ENCODE peak calls at places on chromosomes 4 and X, in five cellular contexts. N, Y, O, Z and M are unnamed samples.

GRCh38 chr4:7043521-7044414 is 596 bp downstream of the TADA2B start:
- DNase-seq in O (peak), Z (peak), Y (no peak), N (no peak), M (no peak)

GRCh38 chr4:86223472-86223871 is 136.4 kb downstream of the MAPK10 start:
- DNase-seq in O (no peak), Z (peak), Y (peak), N (peak), M (no peak)

GRCh38 chr4:100417565-100417964 is 100.3 kb downstream of the EMCN start:
- DNase-seq in O (no peak), Y (no peak), N (no peak), Z (no peak), M (no peak)

GRCh38 chr4:10164877-10165283 is 48.3 kb upstream of the WDR1 start:
- DNase-seq in Y (peak), N (peak), Z (peak), O (no peak), M (no peak)

GRCh38 chr4:10096201-10096975 is 20.2 kb downstream of the WDR1 start:
- DNase-seq in Z (peak), O (no peak), N (no peak), Y (peak), M (no peak)

GRCh38 chrX:9578083-9578779 is 113.4 kb downstream of the TBL1X start:
- DNase-seq in O (no peak), Z (no peak), Y (no peak), N (no peak), M (no peak)

GRCh38 chrX:111100191-111100590 is 4.2 kb downstream of the PAK3 start:
- DNase-seq in O (no peak), Y (peak), N (peak), Z (no peak), M (no peak)

GRCh38 chrX:44876076-44876475 is 3.1 kb downstream of the KDM6A start:
- DNase-seq in Z (peak), O (no peak), N (no peak), Y (no peak), M (no peak)

GRCh38 chrX:118795528-118795927 is 28.1 kb upstream of the ZCCHC12 start:
- DNase-seq in Z (peak), O (no peak), N (no peak), Y (no peak), M (no peak)

GRCh38 chr4:37891221-37892159 is 606 bp downstream of the TBC1D1 start:
- DNase-seq in N (no peak), O (no peak), Y (no peak), Z (peak), M (no peak)

GRCh38 chr4:73853246-73853704 is at the start of gene PF4V1:
- DNase-seq in Z (peak), O (peak), Y (no peak), N (no peak), M (no peak)

GRCh38 chr4:113821851-113822250 is 60.3 kb upstream of the CAMK2D start:
- DNase-seq in Y (no peak), Z (no peak), O (no peak), N (no peak), M (no peak)

GRCh38 chr4:169089004-169089403 is 78.9 kb upstream of the CBR4 start:
- DNase-seq in N (no peak), Z (no peak), O (no peak), Y (no peak), M (no peak)

GRCh38 chr4:2783790-2784189 is 9.1 kb upstream of the SH3BP2 start:
- DNase-seq in N (no peak), Y (no peak), Z (no peak), O (no peak), M (no peak)

GRCh38 chr4:77465271-77465670 is 140.3 kb upstream of the CXCL13 start:
- DNase-seq in Y (no peak), O (no peak), Z (no peak), N (no peak), M (no peak)

GRCh38 chr4:145390566-145390965 is 91.1 kb upstream of the SMAD1 start:
- DNase-seq in Y (no peak), O (no peak), Z (no peak), N (no peak), M (no peak)

GRCh38 chr4:15132739-15133138 is 130.5 kb downstream of the CPEB2 start:
- DNase-seq in O (no peak), Y (no peak), Z (peak), N (no peak), M (no peak)

GRCh38 chr4:77177196-77177595 is 20.2 kb downstream of the CCNG2 start:
- DNase-seq in Z (no peak), Y (no peak), N (no peak), O (no peak), M (no peak)

GRCh38 chr4:141118381-141118780 is 14.9 kb downstream of the RNF150 start:
- DNase-seq in Z (no peak), Y (no peak), O (no peak), N (no peak), M (no peak)

GRCh38 chrX:30653415-30654131 is at the start of gene GK:
- DNase-seq in O (no peak), Y (no peak), N (no peak), Z (peak), M (no peak)

GRCh38 chrX:150842198-150842553 is 56.3 kb downstream of the CD99L2 start:
- DNase-seq in O (no peak), Z (no peak), N (no peak), Y (no peak), M (no peak)

GRCh38 chrX:104921606-104922205 is 298.8 kb downstream of the TEX13A start:
- DNase-seq in Z (no peak), O (peak), Y (no peak), N (no peak), M (no peak)

GRCh38 chr4:137707626-137708025 is 175.3 kb upstream of the PCDH18 start:
- DNase-seq in Y (no peak), O (no peak), Z (peak), N (no peak), M (no peak)

GRCh38 chrX:55908685-55909212 is 191.2 kb downstream of the RRAGB start:
- DNase-seq in Y (no peak), N (no peak), O (peak), Z (peak), M (no peak)

GRCh38 chr4:120049732-120050494 is 16.7 kb downstream of the MAD2L1 start:
- DNase-seq in Y (peak), N (peak), Z (peak), O (no peak), M (peak)

GRCh38 chr4:121392426-121393086 is 11.7 kb upstream of the QRFPR start:
- DNase-seq in N (no peak), Z (no peak), O (no peak), Y (no peak), M (no peak)

GRCh38 chrX:13837290-13837745 is 20.4 kb upstream of the GPM6B start:
- DNase-seq in N (no peak), O (no peak), Y (no peak), Z (no peak), M (no peak)

GRCh38 chr4:139300431-139301142 is 718 bp upstream of the NAA15 start:
- DNase-seq in N (no peak), Z (peak), O (no peak), Y (peak), M (no peak)

GRCh38 chr4:2691313-2691712 is 64.8 kb downstream of the TNIP2 start:
- DNase-seq in O (no peak), Z (no peak), Y (no peak), N (no peak), M (no peak)

GRCh38 chrX:108537005-108537404 is 97.4 kb downstream of the COL4A5 start:
- DNase-seq in Z (peak), O (no peak), N (peak), Y (peak), M (no peak)

GRCh38 chr4:181536196-181536746 is 706.9 kb upstream of the TENM3 start:
- DNase-seq in Z (no peak), Y (no peak), N (no peak), O (no peak), M (no peak)

GRCh38 chr4:188178276-188178675 is 39.0 kb downstream of the TRIML1 start:
- DNase-seq in O (no peak), Y (no peak), Z (no peak), N (no peak), M (no peak)

GRCh38 chr4:47860305-47860704 is 22.4 kb upstream of the CORIN start:
- DNase-seq in Z (no peak), Y (no peak), N (no peak), O (no peak), M (no peak)

GRCh38 chrX:9062621-9063020 is 28.7 kb upstream of the FAM9B start:
- DNase-seq in Z (no peak), Y (no peak), O (no peak), N (no peak), M (no peak)

GRCh38 chr4:143282170-143282760 is 54.4 kb upstream of the GAB1 start:
- DNase-seq in Y (no peak), Z (no peak), N (no peak), O (no peak), M (no peak)

GRCh38 chr4:168917150-168917779 is 92.8 kb downstream of the CBR4 start:
- DNase-seq in Z (peak), N (peak), Y (no peak), O (no peak), M (no peak)

GRCh38 chr4:88659061-88659889 is 38.4 kb downstream of the NAP1L5 start:
- DNase-seq in N (peak), Y (peak), O (no peak), Z (peak), M (no peak)

GRCh38 chr4:30950737-30951136 is 230.6 kb downstream of the PCDH7 start:
- DNase-seq in Z (no peak), N (no peak), O (no peak), Y (no peak), M (no peak)
- TF ChIP-seq POLR2AphosphoS5 in Z (no peak), N (no peak), O (no peak), Y (no peak), M (no peak)

GRCh38 chr4:55177461-55177860 is 52.1 kb upstream of the KDR start:
- DNase-seq in O (no peak), Y (no peak), Z (no peak), N (no peak), M (no peak)
- H3K4me3 ChIP-seq in O (no peak), Y (no peak), Z (no peak), N (no peak), M (no peak)

DNA sequence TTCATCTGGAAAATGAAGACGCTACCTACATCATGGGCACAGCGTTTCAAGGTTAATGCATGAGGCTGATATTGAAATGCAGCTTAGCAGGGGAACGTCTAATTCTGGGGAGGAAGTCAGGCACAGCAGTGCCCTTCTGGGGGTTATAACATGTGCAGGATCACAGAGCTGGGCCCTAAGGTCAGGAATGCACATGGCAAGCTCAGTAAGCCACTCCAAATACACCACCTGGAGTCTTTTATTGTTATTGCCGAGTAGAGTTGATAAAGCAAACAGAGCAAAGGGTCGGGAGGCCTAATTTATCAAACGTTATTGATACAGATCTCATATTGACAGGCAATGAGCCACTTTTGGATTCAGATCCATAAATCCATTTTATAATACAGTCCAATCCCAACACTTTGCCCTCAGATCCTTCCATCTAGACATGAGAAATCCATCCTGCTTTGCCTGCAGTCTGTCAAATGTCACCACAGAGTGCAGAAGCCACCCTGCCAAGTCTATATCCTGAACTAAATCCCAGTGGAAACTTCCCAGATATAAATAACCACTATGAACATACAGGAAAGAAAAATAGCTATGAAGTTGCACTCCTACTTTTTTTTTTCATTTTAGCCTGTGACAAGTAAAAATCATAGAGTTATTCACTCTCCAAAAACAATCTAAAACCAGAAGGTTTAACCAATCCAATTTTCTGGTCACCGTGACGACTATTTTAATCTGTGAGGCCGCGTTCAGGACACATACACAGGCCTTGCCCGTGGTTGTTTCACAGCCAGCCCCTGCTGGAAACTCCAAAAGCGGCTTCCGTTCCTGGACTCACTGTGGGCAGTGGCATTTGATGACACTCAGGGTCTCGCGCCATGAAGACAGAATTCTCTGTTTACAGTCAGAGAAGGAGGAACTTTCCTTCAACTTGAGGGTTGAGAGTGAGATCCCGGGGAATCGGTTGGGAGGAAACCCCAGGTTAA is 335.4 kb downstream of the DHX15 start:
- DNase-seq in O (no peak), N (no peak), Y (no peak), Z (no peak), M (no peak)
- TF ChIP-seq POLR2AphosphoS5 in O (no peak), N (no peak), Y (no peak), Z (no peak), M (no peak)

DNA sequence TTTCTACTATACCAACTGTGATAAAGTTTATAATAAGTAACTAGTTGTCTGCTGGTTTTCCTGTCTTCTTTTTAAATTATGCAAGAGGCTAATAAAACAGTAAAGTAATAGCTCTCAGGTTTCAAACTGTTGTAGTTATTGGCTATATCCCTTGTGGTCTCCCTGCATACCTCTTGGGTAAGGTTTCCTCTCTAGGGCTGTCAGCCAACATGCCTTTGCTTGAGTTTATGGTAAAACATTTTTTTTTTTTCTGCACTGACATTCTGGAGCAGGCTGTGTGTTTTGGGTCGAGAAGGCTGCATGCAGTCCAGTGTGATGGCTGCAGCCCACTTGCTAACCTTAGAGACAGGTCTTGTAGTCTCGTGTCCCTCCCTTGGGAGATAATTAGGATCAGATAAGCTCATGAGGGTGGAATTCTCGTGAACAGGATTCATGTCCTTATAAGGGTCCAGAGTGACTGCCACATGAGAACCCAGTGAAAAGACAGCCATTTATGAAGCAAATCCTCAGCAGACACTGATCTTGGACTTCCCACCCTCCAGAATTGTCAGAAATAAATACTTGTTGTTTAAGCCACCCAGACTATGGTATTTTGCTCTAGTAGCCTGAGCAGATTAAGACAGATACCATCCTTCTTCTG is 831.2 kb downstream of the CCSER1 start:
- DNase-seq in Z (no peak), O (no peak), N (no peak), Y (no peak), M (no peak)
- H3K4me3 ChIP-seq in Z (no peak), O (no peak), N (no peak), Y (no peak), M (no peak)

GRCh38 chr4:174521800-174522182 is 497 bp downstream of the HPGD start:
- DNase-seq in N (no peak), Z (no peak), O (peak), Y (no peak), M (no peak)

GRCh38 chr4:174517502-174517901 is 4.8 kb downstream of the HPGD start:
- DNase-seq in O (no peak), Z (no peak), Y (no peak), N (no peak), M (no peak)

GRCh38 chr4:174523003-174523693 is 860 bp upstream of the HPGD start:
- DNase-seq in N (no peak), Y (no peak), Z (no peak), O (no peak), M (no peak)

GRCh38 chr4:174522183-174523002 is at the start of gene HPGD:
- DNase-seq in N (no peak), Y (peak), O (peak), Z (no peak), M (peak)

GRCh38 chr4:174520655-174521054 is 1.6 kb downstream of the HPGD start:
- DNase-seq in O (no peak), N (no peak), Z (no peak), Y (no peak), M (no peak)
- TF ChIP-seq POLR2AphosphoS5 in O (no peak), N (no peak), Z (no peak), Y (no peak), M (no peak)

DNA sequence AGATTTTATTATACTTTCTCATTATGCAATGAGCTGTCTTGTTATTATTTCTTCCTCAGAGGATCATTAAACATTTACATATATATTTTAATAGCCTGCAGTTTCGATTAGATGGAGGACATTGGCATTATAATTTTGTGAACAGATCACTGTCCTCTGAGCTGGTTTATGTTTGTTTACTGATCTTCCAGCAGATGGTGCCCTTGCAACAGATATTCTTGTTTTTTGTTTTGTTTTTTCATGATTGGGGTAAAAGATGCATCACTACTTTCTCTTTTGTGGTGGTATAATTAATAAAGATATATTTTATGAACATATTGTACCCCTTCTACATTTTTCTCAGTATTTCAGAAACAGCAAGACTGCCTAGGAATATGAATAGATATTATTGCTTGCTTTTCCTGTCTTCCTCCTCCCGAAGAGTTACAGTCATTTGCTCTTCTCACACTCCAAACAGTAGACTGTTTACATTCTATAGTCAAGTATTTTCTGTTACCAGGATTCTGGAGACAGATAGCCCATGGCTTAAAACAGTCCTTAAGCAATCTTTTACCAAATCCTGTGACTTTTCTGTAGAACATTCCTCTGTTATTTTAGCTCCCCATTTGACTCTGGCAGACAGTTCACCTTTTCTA is 905.2 kb downstream of the TRAM1L1 start:
- DNase-seq in Z (peak), N (no peak), Y (no peak), O (no peak), M (no peak)
- H3K4me3 ChIP-seq in Z (no peak), N (no peak), Y (no peak), O (no peak), M (no peak)

GRCh38 chr4:8167815-8168214 is 9.2 kb upstream of the ABLIM2 start:
- DNase-seq in Y (peak), O (no peak), N (no peak), Z (no peak), M (no peak)
- TF ChIP-seq POLR2AphosphoS5 in Y (no peak), O (no peak), N (no peak), Z (no peak), M (no peak)

DNA sequence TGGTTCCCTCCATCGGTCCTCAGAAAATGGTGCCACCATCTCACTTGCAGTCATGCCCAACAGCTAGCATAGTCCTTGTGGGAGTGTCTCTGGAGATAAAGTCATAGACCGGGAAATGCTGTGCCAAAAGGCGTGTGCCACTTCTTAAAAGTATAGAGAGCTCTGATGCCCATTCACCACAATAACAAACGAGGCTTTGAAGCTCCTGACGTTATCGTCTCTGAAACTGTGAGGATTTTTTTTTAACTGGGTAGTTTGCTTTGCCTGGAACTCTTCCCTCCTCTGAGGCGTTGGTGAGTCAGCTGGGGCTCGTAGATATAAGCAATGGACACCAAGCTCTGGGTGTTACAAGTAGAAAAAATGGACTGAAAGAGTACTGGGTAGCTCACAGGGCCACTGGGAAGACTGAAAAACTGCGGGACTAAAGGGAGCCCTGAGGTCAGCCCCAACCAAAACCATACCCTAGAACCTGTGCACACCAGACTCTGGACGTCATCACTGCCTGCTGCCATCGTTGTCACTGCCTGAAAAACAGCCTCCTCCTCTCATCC is 89.4 kb upstream of the TRIM2 start:
- DNase-seq in Y (no peak), Z (no peak), N (no peak), O (no peak), M (no peak)
- H3K4me3 ChIP-seq in Y (no peak), Z (no peak), N (no peak), O (no peak), M (no peak)